ENCODE peak calls at places on chromosomes 16 and 17, in six cellular contexts. C is IMR-90, U is OCI-LY7, X is PC-3, Q is MM.1S, N is PC-9. G is an unnamed sample.

GRCh38 chr17:1743094-1743452 is 402 bp downstream of the SERPINF2 start:
- DNase-seq in X (no peak), Q (no peak), N (no peak), C (no peak), U (no peak), G (no peak)

GRCh38 chr17:40159456-40159855 is 17.8 kb upstream of the RAPGEFL1 start:
- DNase-seq in U (no peak), C (no peak), Q (no peak), X (no peak), N (no peak), G (no peak)

GRCh38 chr17:62045109-62045508 is 20.0 kb downstream of the MED13 start:
- DNase-seq in X (no peak), N (no peak), C (no peak), U (no peak), Q (no peak), G (no peak)

GRCh38 chr16:373848-374615 is 3.7 kb upstream of the MRPL28 start:
- DNase-seq in C (no peak), X (no peak), Q (no peak), U (no peak), N (no peak), G (no peak)

GRCh38 chr16:88971371-88972097 is 5.5 kb downstream of the CBFA2T3 start:
- DNase-seq in Q (no peak), C (no peak), X (no peak), N (no peak), U (peak), G (no peak)

GRCh38 chr16:14140916-14141315 is 69.8 kb downstream of the MRTFB start:
- DNase-seq in Q (no peak), N (no peak), U (no peak), C (peak), X (no peak), G (no peak)

GRCh38 chr16:7548796-7549318 is 216.2 kb downstream of the RBFOX1 start:
- DNase-seq in N (no peak), U (no peak), X (no peak), Q (no peak), C (no peak), G (no peak)

GRCh38 chr16:87697256-87697655 is 68.5 kb downstream of the KLHDC4 start:
- DNase-seq in N (no peak), Q (no peak), C (no peak), X (no peak), U (no peak), G (no peak)

GRCh38 chr16:80852261-80852872 is 48.0 kb upstream of the CDYL2 start:
- DNase-seq in U (peak), C (peak), N (no peak), Q (peak), X (peak), G (peak)

GRCh38 chr17:32117399-32117798 is 24.9 kb upstream of the RHOT1 start:
- DNase-seq in Q (no peak), C (no peak), U (no peak), X (no peak), N (no peak), G (no peak)

GRCh38 chr16:3282103-3282746 is 1.1 kb upstream of the ZNF263 start:
- DNase-seq in X (peak), C (peak), U (no peak), N (peak), Q (no peak), G (no peak)

GRCh38 chr17:64213995-64214507 is 49.0 kb downstream of the TEX2 start:
- DNase-seq in X (no peak), C (no peak), Q (no peak), N (no peak), U (no peak), G (no peak)

GRCh38 chr16:53358884-53359283 is 75.4 kb upstream of the RBL2 start:
- DNase-seq in N (no peak), U (peak), C (no peak), X (no peak), Q (no peak), G (no peak)

GRCh38 chr17:5592382-5592781 is 8.1 kb upstream of the NLRP1 start:
- DNase-seq in Q (peak), X (peak), C (peak), U (peak), N (no peak), G (peak)

GRCh38 chr16:85491798-85492616 is 121.1 kb upstream of the GSE1 start:
- DNase-seq in X (peak), N (peak), C (no peak), Q (no peak), U (no peak), G (peak)

GRCh38 chr16:25692734-25693508 is 1.2 kb downstream of the HS3ST4 start:
- DNase-seq in N (no peak), C (no peak), Q (no peak), X (no peak), U (no peak), G (peak)

GRCh38 chr17:78529871-78530670 is 47.1 kb downstream of the DNAH17 start:
- DNase-seq in N (no peak), U (no peak), X (no peak), Q (no peak), C (no peak), G (no peak)

GRCh38 chr17:8504460-8505207 is 69.0 kb downstream of the NDEL1 start:
- DNase-seq in U (no peak), N (no peak), Q (no peak), C (no peak), X (no peak), G (no peak)

GRCh38 chr16:58651965-58652348 is 22.3 kb upstream of the CNOT1 start:
- DNase-seq in U (no peak), X (no peak), N (no peak), C (peak), Q (no peak), G (no peak)

DNA sequence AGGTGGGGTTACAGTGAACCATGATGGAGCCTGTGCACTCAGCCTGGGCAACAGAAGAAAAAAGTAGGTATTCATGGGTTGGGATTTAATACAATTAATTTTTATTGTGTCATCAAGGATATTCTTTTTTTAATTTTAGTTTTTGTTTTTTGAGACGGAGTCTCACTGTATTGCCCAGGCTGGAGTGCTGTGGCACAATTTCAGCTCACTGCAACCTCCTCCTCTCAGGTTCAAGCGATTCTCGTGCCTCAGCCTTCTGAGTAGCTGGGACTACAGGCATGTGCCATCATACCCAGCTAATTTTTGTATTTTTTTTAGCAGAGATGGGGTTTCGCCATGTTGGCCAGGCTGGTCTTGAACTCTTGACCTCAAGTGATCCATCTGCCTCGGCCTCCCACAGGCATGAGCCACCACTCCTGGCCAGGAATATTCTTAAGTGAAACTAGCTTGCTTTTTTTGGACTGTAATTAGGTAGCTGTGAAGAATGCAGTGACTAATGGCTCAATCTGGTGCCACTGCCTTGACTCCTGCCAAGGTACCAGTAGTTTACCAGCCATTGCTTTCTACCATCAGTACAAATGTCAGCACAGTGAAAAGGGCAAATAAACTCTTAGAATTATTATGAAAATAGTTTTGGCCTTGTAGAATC is 4.8 kb downstream of the PPM1D start:
- DNase-seq in U (no peak), C (peak), X (peak), Q (no peak), N (peak), G (no peak)
- H2AFZ ChIP-seq in U (no peak), C (no peak), X (no peak), Q (no peak), N (no peak), G (no peak)

DNA sequence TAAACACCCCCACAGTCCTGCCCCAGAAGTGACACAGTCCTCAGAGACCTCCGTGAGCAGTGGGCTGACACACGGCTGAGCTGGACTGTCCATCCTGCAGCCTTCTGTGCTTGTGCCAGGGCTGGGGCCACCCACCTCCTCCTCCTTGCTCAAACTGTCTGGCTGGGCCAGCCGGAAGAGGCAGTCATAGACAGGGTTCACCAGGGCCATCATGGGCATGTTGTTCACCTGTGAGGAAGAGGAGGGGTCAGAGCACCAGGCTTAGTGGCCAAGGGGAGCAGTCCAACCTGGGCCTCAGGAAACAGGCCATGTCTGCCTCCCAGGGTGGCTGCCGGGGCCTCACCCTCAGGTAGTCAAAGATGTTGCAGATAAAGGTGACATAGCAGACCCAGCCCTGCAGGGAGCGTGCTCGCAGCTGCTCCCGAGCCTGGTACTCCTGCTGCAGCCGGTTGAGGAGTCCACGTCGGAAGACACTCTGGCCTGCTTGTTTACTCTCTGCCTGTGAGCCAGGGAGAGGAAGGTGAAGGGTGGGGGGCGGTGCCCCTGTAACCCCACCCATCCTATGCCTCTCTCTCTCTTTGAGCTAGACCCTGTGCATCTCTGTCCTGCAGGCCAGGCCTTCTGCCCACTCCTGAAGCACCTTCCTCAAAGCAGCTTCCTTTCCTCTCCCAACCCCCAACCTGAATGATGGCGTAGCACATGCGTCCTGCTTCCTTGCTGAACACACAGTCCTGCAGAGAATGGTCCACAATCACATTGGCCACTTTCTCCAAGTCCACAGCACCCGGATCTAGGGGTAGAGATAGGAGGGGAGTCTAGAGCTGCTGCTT is 3.4 kb downstream of the MIF4GD start:
- DNase-seq in C (no peak), X (peak), N (no peak), U (no peak), Q (no peak), G (peak)
- H2AFZ ChIP-seq in C (no peak), X (no peak), N (no peak), U (no peak), Q (no peak), G (no peak)

DNA sequence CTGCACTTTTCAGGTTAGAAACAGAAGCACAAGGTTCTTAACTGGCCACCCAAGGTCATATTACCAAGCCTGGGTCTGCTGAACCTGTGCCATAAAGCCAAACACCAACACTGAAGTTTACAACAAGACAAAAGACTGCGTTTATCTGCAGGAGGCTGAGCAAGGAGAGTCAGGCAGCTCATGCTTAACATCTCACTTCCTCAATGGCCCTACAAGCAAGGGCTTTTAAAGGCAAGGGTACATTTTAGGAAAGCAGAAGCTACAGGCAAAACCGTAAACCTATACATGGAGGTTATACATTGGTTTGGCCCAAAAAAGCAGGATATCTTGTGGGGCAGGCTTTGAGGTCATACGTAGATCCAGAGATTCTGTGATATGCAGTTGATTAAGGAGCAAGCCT is 91.2 kb downstream of the GNAO1 start:
- DNase-seq in U (peak), C (no peak), N (no peak), Q (no peak), X (no peak), G (no peak)
- H2AFZ ChIP-seq in U (no peak), C (no peak), N (no peak), Q (no peak), X (no peak), G (no peak)

GRCh38 chr16:28935924-28936783 is 4.4 kb downstream of the CD19 start:
- DNase-seq in U (peak), C (peak), N (peak), X (peak), Q (peak), G (peak)
- H2AFZ ChIP-seq in U (no peak), C (peak), N (peak), X (no peak), Q (peak), G (no peak)

GRCh38 chr17:77253611-77254051 is 112.9 kb downstream of the SEC14L1 start:
- DNase-seq in X (no peak), C (peak), U (peak), N (peak), Q (no peak), G (peak)
- H2AFZ ChIP-seq in X (no peak), C (peak), U (no peak), N (peak), Q (no peak), G (no peak)

GRCh38 chr16:73390491-73390890 is 342.6 kb upstream of the ZFHX3 start:
- DNase-seq in X (no peak), N (no peak), Q (no peak), C (no peak), U (no peak), G (no peak)
- H2AFZ ChIP-seq in X (no peak), N (no peak), Q (no peak), C (no peak), U (no peak), G (no peak)

G was measured in hepatocyte.